ENCODE peak calls at places on chromosomes 3 and 15, in seven cellular contexts. Z is SIG-M5, D is coronary artery, L is natural killer cell, G is foreskin melanocyte, T is T-helper 2 cell, C is mucosa of gallbladder. A is an unnamed sample.

GRCh38 chr3:65894126-65894525 is 144.6 kb downstream of the MAGI1 start:
- DNase-seq in G (no peak), T (no peak), Z (no peak), L (no peak), C (no peak), D (no peak), A (no peak)

GRCh38 chr3:112061152-112061551 is 25.0 kb upstream of the C3orf52 start:
- DNase-seq in D (no peak), L (no peak), Z (no peak), T (no peak), C (no peak), G (no peak), A (no peak)

GRCh38 chr15:100095896-100096600 is 245.7 kb downstream of the ADAMTS17 start:
- DNase-seq in C (no peak), G (no peak), D (peak), L (no peak), T (no peak), Z (no peak), A (no peak)

GRCh38 chr15:64209680-64210334 is 47.0 kb upstream of the PPIB start:
- DNase-seq in C (no peak), L (no peak), T (no peak), D (no peak), Z (no peak), G (peak), A (no peak)

GRCh38 chr15:48374472-48374871 is 43.2 kb downstream of the DUT start:
- DNase-seq in D (no peak), Z (no peak), G (no peak), T (no peak), C (no peak), L (no peak), A (no peak)

GRCh38 chr3:177904661-177905060 is 631.6 kb upstream of the KCNMB2 start:
- DNase-seq in C (no peak), L (no peak), G (no peak), Z (no peak), T (no peak), D (no peak), A (no peak)

GRCh38 chr3:42855547-42856380 is 19.9 kb downstream of the CYP8B1 start:
- DNase-seq in Z (no peak), C (peak), G (no peak), T (no peak), D (no peak), L (no peak), A (no peak)

GRCh38 chr3:14476583-14477265 is 63.4 kb downstream of the GRIP2 start:
- DNase-seq in Z (no peak), D (no peak), L (no peak), G (no peak), T (no peak), C (no peak), A (no peak)

GRCh38 chr3:189099505-189100290 is 72.1 kb upstream of the TPRG1 start:
- DNase-seq in D (no peak), C (peak), L (no peak), T (no peak), Z (no peak), G (no peak), A (no peak)

GRCh38 chr3:66400381-66401156 is 100.3 kb downstream of the LRIG1 start:
- DNase-seq in T (no peak), L (no peak), Z (no peak), G (no peak), C (no peak), D (peak), A (no peak)

GRCh38 chr3:47104259-47104658 is 59.7 kb downstream of the SETD2 start:
- DNase-seq in T (no peak), C (no peak), L (no peak), G (no peak), D (no peak), Z (no peak), A (no peak)